ENCODE peak calls at places on chromosomes 4 and X, in eight cellular contexts. One of them, this sample, is unnamed.

GRCh38 chrX:39491548-39492297 is 606.0 kb downstream of the BCOR start:
- DNase-seq in kidney epithelial cell: no peak
- DNase-seq in T1000: no peak
- DNase-seq in stimulated activated CD4-positive, alpha-beta T cell treated with anti-CD3 and anti-CD28 coated beads, Interleukin-15, amount 100 ng/mL, for 1 hour: peak; percentile 14
- DNase-seq in EL: no peak
- DNase-seq in ecto neural progenitor cell: no peak
- DNase-seq in GM12892: no peak
- DNase-seq in psoas muscle: no peak
- DNase-seq in this sample: no peak

GRCh38 chr4:602559-602942 is 22.8 kb upstream of the PDE6B start:
- DNase-seq in kidney epithelial cell: no peak
- DNase-seq in T1000: no peak
- DNase-seq in stimulated activated CD4-positive, alpha-beta T cell treated with anti-CD3 and anti-CD28 coated beads, Interleukin-15, amount 100 ng/mL, for 1 hour: peak; percentile 38
- DNase-seq in EL: peak; percentile 25
- DNase-seq in ecto neural progenitor cell: peak; percentile 89
- DNase-seq in GM12892: no peak
- DNase-seq in psoas muscle: no peak
- DNase-seq in this sample: peak; percentile 92

GRCh38 chr4:35818520-35818919 is 425.8 kb downstream of the ARAP2 start:
- DNase-seq in kidney epithelial cell: no peak
- DNase-seq in T1000: no peak
- DNase-seq in stimulated activated CD4-positive, alpha-beta T cell treated with anti-CD3 and anti-CD28 coated beads, Interleukin-15, amount 100 ng/mL, for 1 hour: no peak
- DNase-seq in EL: no peak
- DNase-seq in ecto neural progenitor cell: no peak
- DNase-seq in GM12892: no peak
- DNase-seq in psoas muscle: no peak
- DNase-seq in this sample: peak; percentile 52

GRCh38 chr4:5050520-5050955 is 742 bp upstream of the STK32B start:
- DNase-seq in kidney epithelial cell: no peak
- DNase-seq in T1000: peak; percentile 37
- DNase-seq in stimulated activated CD4-positive, alpha-beta T cell treated with anti-CD3 and anti-CD28 coated beads, Interleukin-15, amount 100 ng/mL, for 1 hour: no peak
- DNase-seq in EL: peak; percentile 83
- DNase-seq in ecto neural progenitor cell: peak; percentile 82
- DNase-seq in GM12892: peak; percentile 38
- DNase-seq in psoas muscle: peak; percentile 67
- DNase-seq in this sample: peak; percentile 90

GRCh38 chr4:11729548-11729947 is 300.9 kb upstream of the HS3ST1 start:
- DNase-seq in kidney epithelial cell: no peak
- DNase-seq in T1000: no peak
- DNase-seq in stimulated activated CD4-positive, alpha-beta T cell treated with anti-CD3 and anti-CD28 coated beads, Interleukin-15, amount 100 ng/mL, for 1 hour: no peak
- DNase-seq in EL: no peak
- DNase-seq in ecto neural progenitor cell: no peak
- DNase-seq in GM12892: no peak
- DNase-seq in psoas muscle: no peak
- DNase-seq in this sample: no peak

GRCh38 chr4:169438057-169438480 is 167.3 kb upstream of the SH3RF1 start:
- DNase-seq in kidney epithelial cell: no peak
- DNase-seq in T1000: no peak
- DNase-seq in stimulated activated CD4-positive, alpha-beta T cell treated with anti-CD3 and anti-CD28 coated beads, Interleukin-15, amount 100 ng/mL, for 1 hour: no peak
- DNase-seq in EL: no peak
- DNase-seq in ecto neural progenitor cell: no peak
- DNase-seq in GM12892: no peak
- DNase-seq in psoas muscle: no peak
- DNase-seq in this sample: no peak

GRCh38 chr4:73936969-73937368 is 44.9 kb downstream of the PF4 start:
- DNase-seq in kidney epithelial cell: no peak
- DNase-seq in T1000: no peak
- DNase-seq in stimulated activated CD4-positive, alpha-beta T cell treated with anti-CD3 and anti-CD28 coated beads, Interleukin-15, amount 100 ng/mL, for 1 hour: no peak
- DNase-seq in EL: no peak
- DNase-seq in ecto neural progenitor cell: no peak
- DNase-seq in GM12892: no peak
- DNase-seq in psoas muscle: no peak
- DNase-seq in this sample: no peak

GRCh38 chrX:39721570-39722279 is 376.0 kb downstream of the BCOR start:
- DNase-seq in kidney epithelial cell: no peak
- DNase-seq in T1000: no peak
- DNase-seq in stimulated activated CD4-positive, alpha-beta T cell treated with anti-CD3 and anti-CD28 coated beads, Interleukin-15, amount 100 ng/mL, for 1 hour: no peak
- DNase-seq in EL: peak; percentile 26
- DNase-seq in ecto neural progenitor cell: no peak
- DNase-seq in GM12892: no peak
- DNase-seq in psoas muscle: no peak
- DNase-seq in this sample: peak; percentile 41

GRCh38 chr4:55884851-55885219 is 31.4 kb downstream of the EXOC1 start:
- DNase-seq in kidney epithelial cell: no peak
- DNase-seq in T1000: no peak
- DNase-seq in stimulated activated CD4-positive, alpha-beta T cell treated with anti-CD3 and anti-CD28 coated beads, Interleukin-15, amount 100 ng/mL, for 1 hour: no peak
- DNase-seq in EL: no peak
- DNase-seq in ecto neural progenitor cell: no peak
- DNase-seq in GM12892: no peak
- DNase-seq in psoas muscle: no peak
- DNase-seq in this sample: no peak

GRCh38 chrX:1587161-1587560 is 4.2 kb upstream of the AKAP17A start:
- DNase-seq in kidney epithelial cell: no peak
- DNase-seq in T1000: no peak
- DNase-seq in stimulated activated CD4-positive, alpha-beta T cell treated with anti-CD3 and anti-CD28 coated beads, Interleukin-15, amount 100 ng/mL, for 1 hour: no peak
- DNase-seq in EL: no peak
- DNase-seq in ecto neural progenitor cell: no peak
- DNase-seq in GM12892: no peak
- DNase-seq in psoas muscle: no peak
- DNase-seq in this sample: peak; percentile 7

GRCh38 chr4:183124865-183125264 is 25.8 kb downstream of the WWC2 start:
- DNase-seq in kidney epithelial cell: no peak
- DNase-seq in T1000: no peak
- DNase-seq in stimulated activated CD4-positive, alpha-beta T cell treated with anti-CD3 and anti-CD28 coated beads, Interleukin-15, amount 100 ng/mL, for 1 hour: no peak
- DNase-seq in EL: no peak
- DNase-seq in ecto neural progenitor cell: no peak
- DNase-seq in GM12892: no peak
- DNase-seq in psoas muscle: no peak
- DNase-seq in this sample: no peak

GRCh38 chrX:53088136-53088974 is 5.6 kb upstream of the KANTR start:
- DNase-seq in kidney epithelial cell: peak; percentile 32
- DNase-seq in T1000: no peak
- DNase-seq in stimulated activated CD4-positive, alpha-beta T cell treated with anti-CD3 and anti-CD28 coated beads, Interleukin-15, amount 100 ng/mL, for 1 hour: peak; percentile 64
- DNase-seq in EL: peak; percentile 68
- DNase-seq in ecto neural progenitor cell: peak; percentile 83
- DNase-seq in GM12892: peak; percentile 64
- DNase-seq in psoas muscle: peak; percentile 83
- DNase-seq in this sample: peak; percentile 92

GRCh38 chr4:24971192-24971591 is 58.4 kb upstream of the CCDC149 start:
- DNase-seq in kidney epithelial cell: peak; percentile 54
- DNase-seq in T1000: no peak
- DNase-seq in stimulated activated CD4-positive, alpha-beta T cell treated with anti-CD3 and anti-CD28 coated beads, Interleukin-15, amount 100 ng/mL, for 1 hour: no peak
- DNase-seq in EL: no peak
- DNase-seq in ecto neural progenitor cell: no peak
- DNase-seq in GM12892: no peak
- DNase-seq in psoas muscle: no peak
- DNase-seq in this sample: peak; percentile 31

GRCh38 chr4:111761531-111761930 is 383.7 kb upstream of the FAM241A start:
- DNase-seq in kidney epithelial cell: no peak
- DNase-seq in T1000: no peak
- DNase-seq in stimulated activated CD4-positive, alpha-beta T cell treated with anti-CD3 and anti-CD28 coated beads, Interleukin-15, amount 100 ng/mL, for 1 hour: no peak
- DNase-seq in EL: no peak
- DNase-seq in ecto neural progenitor cell: no peak
- DNase-seq in GM12892: no peak
- DNase-seq in psoas muscle: no peak
- DNase-seq in this sample: no peak

GRCh38 chr4:178672512-178672911 is 1230.3 kb upstream of the AGA start:
- DNase-seq in kidney epithelial cell: no peak
- DNase-seq in T1000: no peak
- DNase-seq in stimulated activated CD4-positive, alpha-beta T cell treated with anti-CD3 and anti-CD28 coated beads, Interleukin-15, amount 100 ng/mL, for 1 hour: no peak
- DNase-seq in EL: no peak
- DNase-seq in ecto neural progenitor cell: no peak
- DNase-seq in GM12892: no peak
- DNase-seq in psoas muscle: no peak
- DNase-seq in this sample: no peak

This sample was measured in islet precursor cell.